ENCODE peak calls at places on chromosomes 16 and 17, in four cellular contexts. S is HCT116, K is A549, A is tibial nerve. W is an unnamed sample.

GRCh38 chr16:66979011-66979717 is 9.2 kb upstream of the CES4A start:
- DNase-seq in A (no peak), S (no peak), K (no peak), W (peak)

GRCh38 chr17:82441686-82442487 is 8.7 kb downstream of the CYBC1 start:
- DNase-seq in K (no peak), A (no peak), S (no peak), W (no peak)

GRCh38 chr17:81020767-81021497 is 14.0 kb upstream of the BAIAP2 start:
- DNase-seq in A (no peak), K (no peak), S (no peak), W (no peak)

GRCh38 chr17:83189673-83190385 is 110.4 kb downstream of the METRNL start:
- DNase-seq in S (no peak), K (no peak), A (peak), W (peak)

GRCh38 chr16:49858200-49859129 is 2.6 kb upstream of the ZNF423 start:
- DNase-seq in S (no peak), A (peak), K (peak), W (no peak)

GRCh38 chr16:24598777-24599437 is 59.5 kb downstream of the RBBP6 start:
- DNase-seq in A (no peak), S (no peak), K (no peak), W (no peak)

GRCh38 chr17:16419929-16420271 is 4.5 kb downstream of the TRPV2 start:
- DNase-seq in S (no peak), A (no peak), K (no peak), W (no peak)

GRCh38 chr16:23124315-23124714 is 24.9 kb downstream of the USP31 start:
- DNase-seq in S (no peak), A (no peak), K (peak), W (no peak)

GRCh38 chr16:72400257-72401078 is 228.5 kb upstream of the PMFBP1 start:
- DNase-seq in S (peak), K (peak), A (no peak), W (peak)

GRCh38 chr16:53768593-53768992 is 64.6 kb downstream of the FTO start:
- DNase-seq in K (peak), A (no peak), S (peak), W (no peak)

GRCh38 chr16:22161999-22162657 is at the start of gene SDR42E2:
- DNase-seq in K (peak), S (no peak), A (no peak), W (no peak)

GRCh38 chr16:53523126-53523804 is 20.3 kb upstream of the AKTIP start:
- DNase-seq in K (no peak), A (no peak), S (no peak), W (no peak)

GRCh38 chr17:35256629-35257028 is 13.8 kb downstream of the SLFN5 start:
- DNase-seq in A (no peak), K (no peak), S (peak), W (no peak)

GRCh38 chr16:49837673-49838360 is 18.1 kb downstream of the ZNF423 start:
- DNase-seq in A (no peak), S (no peak), K (no peak), W (no peak)

GRCh38 chr16:87661561-87661960 is 59.3 kb downstream of the JPH3 start:
- DNase-seq in S (no peak), K (peak), A (no peak), W (no peak)

GRCh38 chr17:82489117-82489516 is 30.4 kb upstream of the FOXK2 start:
- DNase-seq in A (no peak), K (no peak), S (no peak), W (peak)

GRCh38 chr17:44000871-44001460 is 3.5 kb upstream of the NAGS start:
- DNase-seq in A (no peak), S (no peak), K (no peak), W (no peak)

GRCh38 chr17:11384131-11384530 is 143.1 kb downstream of the SHISA6 start:
- DNase-seq in A (no peak), S (no peak), K (no peak), W (no peak)

GRCh38 chr16:1413684-1414531 is 596 bp downstream of the UNKL start:
- DNase-seq in S (peak), K (peak), A (no peak), W (no peak)

DNA sequence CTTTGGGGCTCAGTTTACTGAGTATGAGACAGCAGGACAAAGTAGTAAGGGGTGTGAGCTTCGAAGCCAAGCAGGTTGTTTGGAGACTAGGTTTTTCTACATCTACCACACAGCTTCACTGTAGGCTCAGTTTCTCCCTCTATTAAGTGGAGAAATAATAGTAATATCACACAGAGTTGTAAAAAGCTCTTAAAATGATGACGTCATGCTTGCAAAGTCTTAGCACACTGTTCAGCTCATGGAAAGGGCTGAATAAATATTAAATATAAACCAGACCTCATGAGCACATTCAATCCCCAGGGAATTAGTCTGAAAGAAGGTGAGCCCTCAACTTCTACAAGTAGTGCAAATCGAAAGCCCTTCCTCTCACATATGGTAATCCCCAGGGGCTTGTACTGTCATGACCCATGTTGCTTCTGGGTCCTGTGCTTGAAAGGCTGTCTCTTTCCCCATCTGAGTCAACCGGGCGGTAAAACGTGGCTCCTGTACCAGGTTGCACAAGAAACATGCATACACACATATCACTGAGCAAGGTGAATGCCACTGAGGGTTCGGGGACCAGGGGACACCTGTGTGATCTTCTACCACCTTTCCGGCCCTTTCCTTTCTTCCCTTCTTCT is 384.4 kb downstream of the CDH13 start:
- DNase-seq in A (no peak), S (no peak), K (no peak), W (no peak)
- H3K4me3 ChIP-seq in A (no peak), S (no peak), K (no peak), W (no peak)

GRCh38 chr17:56833812-56834379 is at the start of the genes C17orf67 and DGKE:
- DNase-seq in A (peak), K (peak), S (peak), W (peak)
- TF ChIP-seq POLR2A in A (peak), K (peak), S (no peak), W (no peak)

GRCh38 chr17:7014995-7015586 is 2.7 kb downstream of the RNASEK start:
- DNase-seq in S (no peak), K (no peak), A (no peak), W (no peak)
- TF ChIP-seq CTCF in S (no peak), K (peak), A (no peak), W (no peak)

DNA sequence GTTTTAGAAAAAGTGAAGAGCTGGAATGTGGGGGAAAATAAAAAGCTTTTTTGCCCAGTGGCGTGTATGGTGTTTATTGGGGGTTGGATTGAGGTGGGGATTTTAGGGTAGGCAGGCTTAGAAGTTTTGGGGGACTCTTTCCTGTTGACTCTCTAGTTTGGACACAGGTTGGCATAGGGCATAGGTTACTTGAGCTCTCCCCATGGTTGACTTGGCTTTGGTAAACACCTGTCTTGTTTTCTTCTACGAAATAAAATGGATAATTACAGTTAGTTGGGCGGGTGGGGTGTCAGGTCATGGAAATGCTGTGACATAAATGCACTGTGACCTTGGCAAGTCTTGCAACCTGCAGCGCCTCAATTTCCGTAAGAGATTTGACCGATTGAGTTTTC is 680 bp upstream of the TAOK2 start:
- DNase-seq in S (no peak), A (no peak), K (no peak), W (no peak)
- H3K4me3 ChIP-seq in S (no peak), A (no peak), K (no peak), W (no peak)

GRCh38 chr17:45123930-45124796 is 8.2 kb downstream of the PLCD3 start:
- DNase-seq in A (no peak), K (peak), S (peak), W (peak)
- TF ChIP-seq POLR2A in A (no peak), K (peak), S (no peak), W (no peak)

DNA sequence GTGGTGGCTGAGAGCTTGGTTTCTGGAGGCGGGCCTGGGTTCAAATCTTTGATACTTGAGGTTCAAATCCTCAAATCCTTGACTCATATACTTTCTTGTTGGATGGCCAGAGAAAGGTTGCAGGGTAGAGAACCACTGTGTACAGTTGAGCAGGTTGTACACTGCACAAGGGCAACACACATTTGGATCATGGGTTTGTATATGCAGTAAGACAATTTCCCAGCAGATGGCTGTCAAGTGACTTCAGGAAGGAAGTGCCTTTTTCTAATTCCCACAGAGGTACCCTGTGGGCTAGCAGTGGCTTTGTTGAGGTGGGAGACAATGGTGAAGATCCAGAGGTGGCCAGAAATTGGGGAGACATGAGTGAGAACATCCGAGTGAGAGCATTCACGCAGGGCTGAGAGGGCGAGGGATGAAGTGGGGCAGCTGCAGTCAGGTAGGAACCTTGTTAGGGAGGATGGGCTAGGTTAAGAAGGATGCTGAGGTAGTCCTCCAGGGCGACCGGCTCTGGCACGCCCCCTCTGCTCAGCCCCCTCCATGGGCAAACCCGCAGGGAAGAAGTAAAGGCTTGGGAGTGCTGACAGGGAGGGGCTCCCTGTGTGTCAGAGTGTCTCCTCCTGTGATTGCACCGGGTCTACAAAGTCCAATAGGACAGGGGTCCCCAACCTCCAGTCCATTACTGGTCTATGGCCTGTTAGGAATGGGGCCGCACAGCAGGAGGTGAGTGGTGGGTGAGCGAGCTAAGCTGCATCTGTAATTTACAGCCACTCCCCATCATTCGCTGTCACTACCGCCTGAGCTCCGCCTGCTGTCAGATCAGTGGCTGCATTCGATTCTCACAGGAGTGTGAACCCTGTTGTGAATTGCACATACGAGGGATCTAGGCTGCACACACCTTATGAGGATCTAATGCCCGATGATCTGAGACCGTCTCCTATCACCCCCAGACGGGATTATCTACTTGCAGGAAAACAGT is 2.7 kb downstream of the C16orf89 start:
- DNase-seq in K (no peak), S (no peak), A (no peak), W (no peak)
- TF ChIP-seq CTCF in K (no peak), S (peak), A (no peak), W (no peak)

GRCh38 chr17:76966486-76967181 is 98.4 kb downstream of the MGAT5B start:
- DNase-seq in K (no peak), S (no peak), A (no peak), W (no peak)

GRCh38 chr17:76967762-76968161 is 99.6 kb downstream of the MGAT5B start:
- DNase-seq in K (no peak), S (no peak), A (no peak), W (no peak)

GRCh38 chr17:76968707-76969597 is 100.7 kb downstream of the MGAT5B start:
- DNase-seq in K (no peak), A (no peak), S (no peak), W (no peak)

GRCh38 chr17:76972046-76972641 is 103.9 kb downstream of the MGAT5B start:
- DNase-seq in A (no peak), K (no peak), S (no peak), W (no peak)

DNA sequence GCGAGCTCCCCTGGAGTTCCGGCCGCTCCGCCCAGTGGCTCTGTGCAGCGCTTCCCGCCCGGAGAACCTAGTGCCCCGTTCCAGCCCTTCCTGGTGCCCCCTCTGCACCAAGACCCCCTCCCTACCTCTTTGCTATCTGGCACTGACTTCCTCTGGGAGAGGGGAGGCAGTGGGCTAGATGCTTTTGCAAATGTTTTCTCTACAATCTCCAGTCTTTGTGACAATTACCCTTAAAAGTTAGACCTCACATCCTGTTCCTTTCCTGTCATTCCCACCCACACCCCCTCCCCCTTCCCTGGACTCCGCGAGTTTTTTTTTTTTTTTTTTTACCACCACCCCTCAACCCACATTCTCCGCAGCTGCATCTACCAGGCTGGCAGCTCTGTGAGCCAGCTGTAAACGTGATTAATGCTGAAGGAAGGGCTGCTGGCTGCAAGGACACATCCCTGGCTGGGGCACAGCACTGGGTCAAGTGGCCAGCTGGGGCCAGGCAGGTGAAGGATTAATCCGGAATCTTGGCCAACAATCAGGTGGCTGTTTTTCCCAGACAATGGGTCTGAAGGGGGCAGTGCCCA is 101.5 kb downstream of the MGAT5B start:
- DNase-seq in A (no peak), S (no peak), K (no peak), W (no peak)
- H3K4me3 ChIP-seq in A (no peak), S (peak), K (no peak), W (no peak)

GRCh38 chr17:49390548-49391324 is 23.9 kb downstream of the PHB1 start:
- DNase-seq in S (no peak), A (no peak), K (no peak), W (peak)
- TF ChIP-seq POLR2A in S (no peak), A (no peak), K (no peak), W (no peak)

DNA sequence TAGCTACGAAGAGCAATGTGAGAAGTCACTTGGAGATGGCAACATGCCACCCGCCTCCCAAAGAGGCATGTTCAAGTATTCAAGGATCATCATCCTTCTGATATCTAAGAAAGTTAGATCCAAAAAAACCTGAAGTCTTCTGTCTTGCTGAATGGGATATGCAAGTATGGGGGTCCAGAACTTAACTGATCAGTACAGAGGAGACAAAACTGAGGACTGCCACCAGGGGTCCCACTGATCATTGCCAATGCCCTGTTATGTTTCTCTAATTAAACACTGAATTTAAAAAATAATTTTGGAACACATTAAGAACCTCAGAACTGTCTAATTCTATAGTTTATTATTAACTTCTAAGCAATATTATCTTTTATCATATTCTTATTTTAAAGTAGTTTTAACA is 99.7 kb downstream of the CDH8 start:
- DNase-seq in S (no peak), A (no peak), K (no peak), W (no peak)
- TF ChIP-seq CTCF in S (no peak), A (no peak), K (no peak), W (no peak)

GRCh38 chr17:79850571-79851460 is 11.6 kb upstream of the CBX4 start:
- DNase-seq in K (peak), A (no peak), S (peak), W (no peak)

GRCh38 chr17:79854080-79854861 is 15.0 kb upstream of the CBX4 start:
- DNase-seq in A (no peak), S (no peak), K (no peak), W (no peak)

GRCh38 chr17:79851461-79851817 is 12.2 kb upstream of the CBX4 start:
- DNase-seq in S (peak), A (no peak), K (no peak), W (no peak)

GRCh38 chr17:79855331-79856124 is 16.3 kb upstream of the CBX4 start:
- DNase-seq in A (no peak), S (no peak), K (no peak), W (no peak)

DNA sequence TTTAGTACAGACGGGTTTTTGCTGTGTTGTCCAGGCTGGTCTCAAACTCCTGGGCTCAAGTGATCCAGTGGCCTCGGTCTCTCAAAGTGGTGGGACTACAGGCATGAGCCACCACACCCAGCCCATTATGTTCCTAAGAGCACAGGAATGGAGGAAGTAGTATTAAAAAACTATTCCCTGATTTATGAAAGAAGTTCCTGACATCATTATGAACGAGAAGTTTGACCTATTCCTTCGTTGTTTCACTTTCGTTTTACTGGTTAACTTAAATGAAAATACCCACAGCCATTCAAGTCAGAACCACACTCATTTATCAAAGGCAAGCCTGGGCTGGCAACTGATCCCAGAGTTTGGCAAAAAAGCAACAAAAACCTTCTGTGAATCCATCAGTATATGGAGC is 13.5 kb upstream of the CBX4 start:
- DNase-seq in A (no peak), K (no peak), S (no peak), W (no peak)
- H3K4me3 ChIP-seq in A (no peak), K (no peak), S (peak), W (no peak)